ENCODE peak calls at places on chromosomes 16 and 17, in seven cellular contexts. P is GM23248, F is HCT116, W is PC-3, E is GM23338, A is MM.1S, Z is hepatocyte. K is an unnamed sample.

GRCh38 chr17:12867726-12868125 is 78.4 kb downstream of the ARHGAP44 start:
- DNase-seq in A (no peak), P (no peak), F (no peak), W (no peak), Z (no peak), E (no peak), K (no peak)

GRCh38 chr16:69796285-69797118 is 34.4 kb downstream of the WWP2 start:
- DNase-seq in A (peak), F (peak), P (peak), W (peak), Z (peak), E (peak), K (peak)

GRCh38 chr16:13305019-13305755 is 403.8 kb downstream of the SHISA9 start:
- DNase-seq in Z (no peak), A (no peak), F (no peak), P (no peak), E (no peak), W (no peak), K (no peak)

GRCh38 chr17:21034350-21035235 is 8.2 kb downstream of the USP22 start:
- DNase-seq in W (no peak), F (no peak), A (peak), E (peak), Z (no peak), P (peak), K (no peak)

GRCh38 chr16:70416748-70417616 is 21.9 kb downstream of the ST3GAL2 start:
- DNase-seq in P (no peak), A (peak), E (no peak), W (no peak), F (no peak), Z (peak), K (no peak)

GRCh38 chr17:60086822-60087591 is 8.3 kb upstream of the HEATR6 start:
- DNase-seq in E (no peak), A (no peak), F (no peak), P (peak), W (no peak), Z (no peak), K (no peak)

GRCh38 chr17:9628509-9628908 is 16.8 kb upstream of the USP43 start:
- DNase-seq in W (peak), Z (no peak), P (no peak), E (no peak), A (no peak), F (peak), K (no peak)

GRCh38 chr17:48102700-48103378 is 1.6 kb upstream of the CBX1 start:
- DNase-seq in W (peak), P (no peak), E (no peak), F (no peak), A (peak), Z (no peak), K (no peak)

GRCh38 chr17:27496971-27497370 is 40.7 kb downstream of the KSR1 start:
- DNase-seq in W (no peak), E (no peak), P (no peak), A (no peak), F (no peak), Z (no peak), K (no peak)
- TF ChIP-seq EZH2 in W (no peak), E (no peak), P (no peak), A (no peak), F (no peak), Z (no peak), K (no peak)

GRCh38 chr17:44079877-44080821 is 9.6 kb downstream of the G6PC3 start:
- DNase-seq in E (no peak), P (no peak), F (no peak), W (no peak), Z (no peak), A (no peak), K (no peak)

GRCh38 chr17:44077595-44077909 is 7.0 kb downstream of the G6PC3 start:
- DNase-seq in W (no peak), E (no peak), Z (no peak), F (no peak), P (no peak), A (no peak), K (no peak)

GRCh38 chr17:44076716-44077594 is 6.4 kb downstream of the G6PC3 start:
- DNase-seq in A (no peak), E (no peak), F (no peak), Z (no peak), P (no peak), W (no peak), K (no peak)

GRCh38 chr17:44075598-44076293 is 5.2 kb downstream of the G6PC3 start:
- DNase-seq in P (no peak), Z (no peak), W (no peak), E (no peak), A (no peak), F (no peak), K (no peak)

GRCh38 chr17:44078412-44078811 is 7.9 kb downstream of the G6PC3 start:
- DNase-seq in A (no peak), F (no peak), P (no peak), Z (no peak), W (no peak), E (no peak), K (no peak)
- H3K4me2 ChIP-seq in A (no peak), F (no peak), P (no peak), Z (no peak), W (no peak), E (no peak), K (no peak)

DNA sequence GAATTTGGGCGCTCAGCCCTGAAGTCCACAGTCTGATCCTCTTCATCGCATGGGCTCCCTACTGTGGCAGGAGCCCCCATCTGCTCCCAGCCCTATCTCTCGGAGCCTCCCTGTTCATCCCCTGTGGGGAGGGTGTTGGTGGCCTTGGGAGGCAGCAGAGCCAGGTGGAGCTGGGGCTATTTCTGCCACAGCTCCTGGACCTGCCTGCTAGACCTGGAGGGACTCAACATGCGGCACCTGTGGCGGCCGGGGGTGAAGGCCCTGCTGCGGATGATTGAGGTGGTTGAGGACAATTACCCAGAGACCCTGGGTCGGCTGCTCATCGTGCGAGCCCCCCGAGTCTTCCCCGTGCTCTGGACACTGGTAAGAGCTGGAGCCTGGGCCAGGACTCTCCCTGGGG is 30.5 kb downstream of the NAGPA start:
- DNase-seq in Z (no peak), W (no peak), F (no peak), P (no peak), E (no peak), A (no peak), K (no peak)
- TF ChIP-seq EZH2phosphoT487 in Z (no peak), W (no peak), F (no peak), P (no peak), E (no peak), A (no peak), K (no peak)

GRCh38 chr17:78269893-78270490 is 38.6 kb downstream of the TMEM235 start:
- DNase-seq in A (no peak), P (no peak), E (no peak), W (no peak), Z (peak), F (no peak), K (peak)

GRCh38 chr17:78267257-78268073 is 36.0 kb downstream of the TMEM235 start:
- DNase-seq in F (no peak), A (no peak), P (no peak), W (no peak), Z (peak), E (no peak), K (no peak)

GRCh38 chr17:78271419-78272160 is 40.2 kb downstream of the TMEM235 start:
- DNase-seq in F (no peak), A (no peak), W (no peak), P (no peak), E (no peak), Z (peak), K (no peak)

GRCh38 chr17:78268191-78268874 is 36.9 kb downstream of the TMEM235 start:
- DNase-seq in A (no peak), Z (peak), E (no peak), F (no peak), P (no peak), W (no peak), K (no peak)

GRCh38 chr17:78268960-78269892 is 37.8 kb downstream of the TMEM235 start:
- DNase-seq in A (no peak), E (peak), Z (peak), P (no peak), F (no peak), W (no peak), K (peak)
- TF ChIP-seq EZH2 in A (no peak), E (no peak), Z (no peak), P (no peak), F (no peak), W (no peak), K (no peak)

GRCh38 chr17:1762906-1763829 is 1.3 kb downstream of the SERPINF1 start:
- DNase-seq in Z (peak), A (no peak), E (peak), W (no peak), P (peak), F (no peak), K (peak)
- H3K4me2 ChIP-seq in Z (peak), A (peak), E (peak), W (no peak), P (peak), F (no peak), K (peak)

DNA sequence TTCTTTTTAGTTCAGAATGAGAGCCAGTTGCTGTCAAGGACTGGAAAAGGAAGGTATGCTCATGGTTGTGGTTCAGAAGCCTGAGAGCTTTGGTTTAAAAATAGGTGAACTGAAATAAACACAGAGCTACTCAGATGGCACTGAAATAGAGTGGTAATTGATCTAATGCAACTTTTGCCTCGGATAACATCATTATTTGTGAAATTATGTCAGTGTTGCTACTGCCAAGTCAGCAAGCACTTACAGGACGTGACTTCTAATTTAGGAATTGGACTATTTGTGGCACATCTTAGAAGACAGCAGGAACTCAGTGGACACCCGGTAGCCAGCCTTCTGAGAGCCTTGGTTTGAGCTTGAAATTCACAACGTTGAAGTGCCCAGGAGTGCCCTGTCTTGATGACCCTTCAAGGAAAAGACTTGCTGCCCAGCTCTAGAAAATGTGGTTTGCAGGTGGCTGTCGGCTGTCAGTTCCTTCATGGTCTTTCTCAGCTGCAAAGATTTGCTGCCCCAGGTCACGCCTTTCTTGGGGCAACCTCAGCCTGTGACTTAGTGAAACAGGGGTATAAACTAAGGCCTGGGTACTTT is 42.0 kb upstream of the XYLT1 start:
- DNase-seq in Z (no peak), P (peak), E (no peak), A (peak), F (no peak), W (no peak), K (no peak)
- TF ChIP-seq EZH2phosphoT487 in Z (no peak), P (no peak), E (no peak), A (no peak), F (no peak), W (no peak), K (no peak)

GRCh38 chr16:3470723-3471122 is 24.6 kb downstream of the C16orf90 start:
- DNase-seq in F (no peak), P (no peak), A (no peak), E (no peak), Z (no peak), W (no peak), K (no peak)
- TF ChIP-seq EZH2 in F (no peak), P (no peak), A (no peak), E (no peak), Z (no peak), W (no peak), K (no peak)

GRCh38 chr16:62752837-62753236 is 716.6 kb upstream of the CDH8 start:
- DNase-seq in F (no peak), P (no peak), Z (no peak), W (no peak), A (no peak), E (peak), K (no peak)

GRCh38 chr16:62755938-62756337 is 719.7 kb upstream of the CDH8 start:
- DNase-seq in Z (no peak), W (no peak), A (no peak), E (no peak), P (no peak), F (no peak), K (no peak)

GRCh38 chr16:62751218-62751617 is 715.0 kb upstream of the CDH8 start:
- DNase-seq in P (no peak), Z (no peak), E (no peak), A (peak), W (no peak), F (no peak), K (no peak)
- H3K4me2 ChIP-seq in P (no peak), Z (no peak), E (no peak), A (no peak), W (no peak), F (no peak), K (no peak)

GRCh38 chr17:35705705-35706104 is 25.7 kb upstream of the RASL10B start:
- DNase-seq in F (no peak), E (no peak), P (no peak), A (no peak), W (peak), Z (no peak), K (no peak)

GRCh38 chr17:35709874-35710273 is 21.6 kb upstream of the RASL10B start:
- DNase-seq in W (no peak), A (no peak), Z (no peak), E (no peak), P (peak), F (peak), K (no peak)

GRCh38 chr17:35708149-35708548 is 23.3 kb upstream of the RASL10B start:
- DNase-seq in P (no peak), Z (no peak), A (peak), E (no peak), W (no peak), F (no peak), K (no peak)

GRCh38 chr17:35705230-35705629 is 26.2 kb upstream of the RASL10B start:
- DNase-seq in E (no peak), Z (no peak), A (no peak), W (no peak), F (no peak), P (no peak), K (no peak)

DNA sequence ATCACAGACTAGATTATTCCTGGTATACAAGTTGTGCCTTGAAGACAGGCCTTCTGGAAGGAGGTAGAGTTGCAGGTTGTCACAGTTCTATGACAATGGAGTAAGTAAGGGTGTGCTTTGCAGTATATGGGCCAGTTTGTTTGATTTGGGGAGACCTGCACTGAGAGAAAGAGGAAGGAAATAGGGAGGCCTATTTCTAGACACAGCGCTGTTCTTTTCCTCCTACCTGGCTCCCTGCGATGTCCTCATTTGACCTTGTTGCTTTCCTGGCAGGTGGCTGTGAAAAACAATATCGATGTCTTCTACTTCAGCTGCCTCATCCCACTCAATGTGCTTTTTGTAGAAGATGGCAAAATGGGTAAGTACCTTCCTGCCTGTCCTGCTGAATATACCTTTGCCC is 22.5 kb upstream of the RASL10B start:
- DNase-seq in Z (no peak), A (peak), E (no peak), F (no peak), P (no peak), W (no peak), K (no peak)
- TF ChIP-seq EZH2phosphoT487 in Z (no peak), A (no peak), E (no peak), F (no peak), P (no peak), W (no peak), K (no peak)

GRCh38 chr16:86520317-86521210 is 10.2 kb downstream of the FOXF1 start:
- DNase-seq in F (no peak), A (no peak), P (no peak), E (no peak), Z (no peak), W (no peak), K (no peak)
- TF ChIP-seq EZH2 in F (no peak), A (no peak), P (no peak), E (no peak), Z (no peak), W (no peak), K (peak)